ENCODE peak calls at places on chromosomes 3 and 15, in six cellular contexts. V is AG10803, F is fibroblast of lung, B is fibroblast of mammary gland, M is BE2C, R is lower leg skin. W is an unnamed sample.

GRCh38 chr3:99954914-99955644 is 137.4 kb downstream of the CMSS1 start:
- DNase-seq in V (no peak), R (no peak), F (no peak), M (no peak), B (no peak), W (no peak)

GRCh38 chr3:151460774-151461450 is at the start of gene IGSF10:
- DNase-seq in V (no peak), R (no peak), F (no peak), M (peak; percentile 42), B (no peak), W (no peak)

GRCh38 chr15:26242565-26242964 is 379.4 kb upstream of the ATP10A start:
- DNase-seq in F (no peak), B (no peak), R (no peak), M (no peak), V (no peak), W (no peak)

GRCh38 chr3:17025594-17026139 is 140.9 kb downstream of the PLCL2 start:
- DNase-seq in B (no peak), M (no peak), F (no peak), V (no peak), R (no peak), W (no peak)

GRCh38 chr3:71575433-71575832 is 8.1 kb downstream of the FOXP1 start:
- DNase-seq in F (no peak), M (no peak), B (no peak), V (no peak), R (no peak), W (no peak)

GRCh38 chr15:88894819-88895767 is at the start of gene HAPLN3:
- DNase-seq in F (peak; percentile 31), R (no peak), M (no peak), V (no peak), B (peak; percentile 36), W (no peak)

GRCh38 chr3:41053220-41053619 is 146.1 kb upstream of the CTNNB1 start:
- DNase-seq in R (no peak), M (no peak), F (no peak), V (no peak), B (no peak), W (no peak)

GRCh38 chr15:80654299-80654698 is 40.8 kb upstream of the ABHD17C start:
- DNase-seq in M (no peak), B (no peak), F (no peak), V (no peak), R (no peak), W (no peak)

GRCh38 chr15:28954466-28955159 is 68.8 kb downstream of the APBA2 start:
- DNase-seq in V (no peak), F (no peak), R (no peak), M (peak; percentile 43), B (no peak), W (no peak)

GRCh38 chr3:179450901-179451334 is 352 bp downstream of the GNB4 start:
- DNase-seq in M (peak; percentile 24), F (peak; percentile 42), B (peak; percentile 38), R (no peak), V (peak; percentile 29), W (no peak)

GRCh38 chr3:72661115-72661457 is 187.2 kb downstream of the SHQ1 start:
- DNase-seq in M (peak; percentile 92), V (peak; percentile 91), B (peak; percentile 79), R (peak; percentile 55), F (peak; percentile 73), W (peak; percentile 91)

GRCh38 chr3:187722206-187722612 is 19.9 kb upstream of the RTP2 start:
- DNase-seq in F (no peak), M (no peak), V (no peak), R (no peak), B (no peak), W (no peak)

GRCh38 chr3:69197922-69198540 is 75.6 kb upstream of the LMOD3 start:
- DNase-seq in R (no peak), F (no peak), M (no peak), B (no peak), V (no peak), W (no peak)

GRCh38 chr3:143707848-143708247 is 140.4 kb downstream of the SLC9A9 start:
- DNase-seq in M (no peak), V (peak; percentile 8), F (no peak), R (no peak), B (peak; percentile 32), W (no peak)

GRCh38 chr3:135075157-135075556 is 280.1 kb downstream of the EPHB1 start:
- DNase-seq in R (no peak), B (no peak), V (no peak), F (no peak), M (no peak), W (no peak)

GRCh38 chr3:98994128-98994762 is 92.8 kb upstream of the DCBLD2 start:
- DNase-seq in R (no peak), M (no peak), F (peak; percentile 86), B (peak; percentile 82), V (peak; percentile 70), W (no peak)

GRCh38 chr15:84081391-84082168 is 154.0 kb upstream of the GOLGA6L4 start:
- DNase-seq in B (no peak), F (no peak), M (no peak), R (no peak), V (no peak), W (no peak)

GRCh38 chr3:183178833-183179549 is 16.5 kb upstream of the LAMP3 start:
- DNase-seq in V (no peak), R (no peak), B (peak; percentile 50), F (peak; percentile 40), M (peak; percentile 42), W (no peak)

GRCh38 chr3:33901862-33902563 is 103.6 kb downstream of the PDCD6IP start:
- DNase-seq in M (no peak), F (no peak), B (no peak), R (no peak), V (no peak), W (no peak)

DNA sequence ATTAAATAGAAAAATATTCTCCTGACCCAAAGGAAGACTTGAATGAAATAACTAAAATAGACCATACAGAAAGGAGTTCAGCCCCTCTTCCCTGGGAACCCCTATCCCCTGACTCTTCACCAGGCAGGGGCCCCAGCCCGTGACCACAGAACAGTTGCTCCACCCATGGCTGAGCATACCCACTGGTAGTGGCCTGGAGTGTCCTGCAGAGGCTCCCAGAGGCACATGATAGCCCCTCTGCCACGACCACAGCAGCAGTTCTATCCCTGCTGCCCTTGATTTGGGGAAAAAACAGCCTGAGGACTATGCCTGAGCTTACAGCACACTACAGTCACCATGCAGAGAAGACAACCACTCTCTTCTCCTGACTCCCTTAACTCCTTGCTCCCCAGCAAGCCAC is 31.8 kb downstream of the TTC14 start:
- DNase-seq in M (peak; percentile 10), R (no peak), F (no peak), B (no peak), V (no peak), W (no peak)
- TF ChIP-seq CTCF in M (no peak), R (no peak), F (no peak), B (no peak), V (no peak), W (no peak)

GRCh38 chr3:30610702-30611410 is 4.5 kb downstream of the TGFBR2 start:
- DNase-seq in V (no peak), B (no peak), R (no peak), F (no peak), M (no peak), W (no peak)

GRCh38 chr3:30613135-30613825 is 6.9 kb downstream of the TGFBR2 start:
- DNase-seq in R (no peak), B (no peak), F (peak; percentile 49), V (no peak), M (no peak), W (no peak)

GRCh38 chr3:30612422-30613134 is 6.2 kb downstream of the TGFBR2 start:
- DNase-seq in R (no peak), B (no peak), F (no peak), V (no peak), M (no peak), W (no peak)

GRCh38 chr3:30609930-30610701 is 3.7 kb downstream of the TGFBR2 start:
- DNase-seq in V (no peak), B (no peak), M (no peak), F (no peak), R (no peak), W (no peak)

DNA sequence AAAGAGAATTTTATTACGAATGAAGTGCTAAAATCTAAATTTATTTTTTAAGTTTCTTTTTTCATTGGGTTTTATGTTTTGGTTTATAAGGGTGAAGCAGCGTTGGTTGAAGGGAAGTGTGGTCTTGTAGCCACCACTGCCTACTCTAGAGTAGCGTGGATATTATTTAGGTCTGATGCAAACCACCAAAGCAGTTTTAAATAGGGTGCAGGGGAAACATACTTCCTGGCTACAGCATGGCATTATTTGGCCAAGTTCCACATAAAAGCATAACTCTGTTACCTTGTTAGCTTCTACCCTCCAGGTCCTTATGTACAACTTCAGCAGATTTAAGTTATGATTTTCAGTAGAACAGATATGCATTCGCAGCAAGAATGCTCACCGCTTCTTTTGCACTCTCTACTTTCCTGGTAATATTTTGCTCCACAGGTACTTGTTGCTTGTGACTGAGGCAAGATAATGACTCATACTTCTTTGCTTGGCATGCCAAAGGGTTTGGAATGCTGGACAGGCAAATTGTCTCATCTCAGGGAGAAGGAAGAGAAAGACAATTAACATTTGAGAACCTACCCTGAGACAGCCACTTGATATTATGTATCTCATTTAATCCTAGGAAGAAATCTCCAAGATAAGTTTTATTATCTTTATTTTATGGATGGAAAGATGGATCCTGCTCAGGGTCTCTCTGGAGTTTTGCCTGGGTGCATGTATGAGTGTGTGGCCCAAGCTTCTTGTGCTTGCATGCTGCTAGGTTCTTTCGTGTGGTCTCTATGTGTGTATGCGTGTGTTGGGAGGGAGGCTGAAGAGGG is 5.4 kb downstream of the TGFBR2 start:
- DNase-seq in V (peak; percentile 68), B (peak; percentile 68), R (no peak), F (no peak), M (no peak), W (no peak)
- H3K4me3 ChIP-seq in V (no peak overlapping the region), B (peak overlapping the region; percentile 5), R (no peak overlapping the region), F (no peak overlapping the region), M (no peak overlapping the region), W (no peak overlapping the region)

DNA sequence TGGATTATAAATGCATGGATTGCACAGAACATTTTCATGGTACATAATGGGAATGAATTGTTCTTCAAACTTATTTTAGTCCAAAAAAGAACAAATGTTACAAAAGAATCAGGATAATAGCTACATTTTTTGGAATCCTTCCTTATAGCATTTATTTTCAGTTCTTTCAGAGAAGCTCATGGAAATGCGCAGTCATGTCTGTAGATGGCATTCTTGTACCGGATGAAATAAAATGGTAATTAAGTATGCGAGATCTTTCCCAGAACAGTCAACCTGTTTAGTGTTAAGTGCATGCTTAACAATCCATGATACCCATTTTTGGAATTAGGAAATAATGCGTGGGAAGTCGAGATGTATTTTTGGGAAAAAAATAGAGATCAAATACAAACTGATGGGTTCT is 38.2 kb upstream of the GOLGA8B start:
- DNase-seq in V (peak; percentile 59), B (peak; percentile 48), F (peak; percentile 56), M (no peak), R (no peak), W (no peak)
- TF ChIP-seq CTCF in V (peak; percentile 66), B (peak; percentile 39), F (peak; percentile 43), M (peak; percentile 74), R (no peak), W (peak; percentile 70)

DNA sequence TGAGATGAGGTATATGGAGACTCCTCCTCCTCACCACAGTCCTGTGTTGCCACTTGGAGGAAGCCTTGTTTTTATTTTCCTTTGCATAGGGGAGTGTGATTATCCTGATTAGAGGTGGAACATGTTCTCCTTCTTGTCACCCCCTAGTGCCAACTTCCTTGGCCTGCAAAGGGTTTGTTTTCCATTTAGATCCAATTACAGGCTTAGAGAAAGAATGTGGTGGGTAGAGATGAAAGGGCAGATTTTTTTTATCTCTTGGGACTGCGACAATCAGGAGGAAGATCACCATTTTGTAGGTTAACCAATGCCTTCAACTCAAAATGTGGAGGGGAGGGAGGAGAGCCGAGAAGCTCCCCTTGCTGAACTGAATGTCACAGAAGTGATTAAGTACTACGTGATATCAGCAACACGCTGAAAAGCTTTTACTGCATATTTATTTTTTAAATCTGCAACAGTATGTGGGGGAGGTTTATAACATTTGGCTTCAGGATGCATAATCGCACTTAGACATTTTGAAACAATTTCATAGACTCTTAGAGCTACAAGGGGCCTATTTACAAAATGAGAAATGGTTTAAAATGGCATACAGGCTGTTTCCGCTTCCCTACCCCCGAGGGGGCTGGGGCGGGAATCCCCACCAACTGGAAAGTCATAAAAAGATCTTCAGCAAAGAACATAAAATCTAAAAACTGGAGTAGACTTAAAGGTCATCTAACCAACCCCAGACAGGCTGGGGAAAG is 2.4 kb downstream of the LMCD1 start:
- DNase-seq in F (no peak), M (no peak), B (peak; percentile 36), V (no peak), R (no peak), W (no peak)
- H3K4me3 ChIP-seq in F (no peak overlapping the region), M (no peak overlapping the region), B (peak overlapping the region; percentile 62), V (peak overlapping the region; percentile 90), R (no peak overlapping the region), W (no peak overlapping the region)

W was measured in LNCaP clone FGC.